ENCODE peak calls at places on chromosomes 16 and 17, in seven cellular contexts. T is left ventricle myocardium inferior; Z is glomerular endothelial cell; K is activated T-helper 1 cell treated with anti-CD3 and anti-CD28 coated beads, Interleukin-2, amount 50 U/mL, for 16 hours; X is AML-193; U is ELF-1; H is neural progenitor cell. J is an unnamed sample.

GRCh38 chr17:78131172-78132085 is 858 bp downstream of the TMC8 start:
- DNase-seq in T (no peak), Z (no peak), H (peak), K (no peak), U (no peak), X (peak), J (peak)

GRCh38 chr17:39224778-39225307 is 902 bp downstream of the STAC2 start:
- DNase-seq in X (no peak), K (no peak), Z (no peak), H (peak), U (no peak), T (no peak), J (no peak)

GRCh38 chr17:42878123-42878880 is 22.3 kb upstream of the G6PC1 start:
- DNase-seq in U (peak), X (no peak), K (no peak), T (no peak), H (peak), Z (no peak), J (no peak)

GRCh38 chr17:14091367-14091766 is 22.1 kb downstream of the COX10 start:
- DNase-seq in Z (no peak), U (no peak), T (no peak), X (no peak), H (no peak), K (no peak), J (no peak)

GRCh38 chr16:81431554-81432353 is 12.9 kb upstream of the CMIP start:
- DNase-seq in X (no peak), U (peak), T (no peak), H (peak), K (no peak), Z (no peak), J (no peak)

GRCh38 chr17:70365098-70365583 is 195.8 kb downstream of the KCNJ2 start:
- DNase-seq in U (no peak), H (no peak), X (peak), K (no peak), Z (no peak), T (no peak), J (no peak)

GRCh38 chr16:89915303-89916232 is 3.1 kb upstream of the MC1R start:
- DNase-seq in Z (no peak), K (no peak), U (no peak), H (no peak), T (no peak), X (no peak), J (no peak)

GRCh38 chr16:60655514-60656153 is 1380.6 kb downstream of the CDH8 start:
- DNase-seq in Z (no peak), T (no peak), U (no peak), H (no peak), X (no peak), K (no peak), J (no peak)

GRCh38 chr17:74130276-74130675 is 73.2 kb upstream of the RPL38 start:
- DNase-seq in T (no peak), K (no peak), Z (no peak), H (no peak), X (no peak), U (no peak), J (no peak)

GRCh38 chr17:40547785-40548478 is 17.3 kb downstream of the CCR7 start:
- DNase-seq in T (no peak), K (no peak), X (no peak), U (no peak), H (no peak), Z (no peak), J (no peak)

GRCh38 chr17:15291674-15292361 is 26.7 kb upstream of the PMP22 start:
- DNase-seq in X (no peak), U (peak), T (peak), H (no peak), K (no peak), Z (no peak), J (no peak)

GRCh38 chr16:85222151-85222863 is 110.0 kb upstream of the CIBAR2 start:
- DNase-seq in U (peak), K (no peak), X (no peak), Z (no peak), T (no peak), H (peak), J (no peak)

GRCh38 chr16:3578610-3579551 is 1.7 kb upstream of the NLRC3 start:
- DNase-seq in T (no peak), Z (no peak), H (no peak), X (no peak), K (peak), U (no peak), J (no peak)

GRCh38 chr16:85418978-85419491 is 194.1 kb upstream of the GSE1 start:
- DNase-seq in T (peak), H (peak), U (no peak), X (no peak), Z (no peak), K (no peak), J (peak)

GRCh38 chr16:48561960-48562393 is 48.0 kb downstream of the N4BP1 start:
- DNase-seq in X (no peak), K (no peak), T (no peak), H (no peak), U (no peak), Z (no peak), J (no peak)

GRCh38 chr16:16861546-16861945 is 482.6 kb downstream of the NPIPA7 start:
- DNase-seq in T (no peak), K (peak), U (peak), X (no peak), Z (no peak), H (peak), J (no peak)

GRCh38 chr17:37177234-37177633 is 198.6 kb upstream of the C17orf78 start:
- DNase-seq in U (no peak), H (no peak), Z (no peak), T (no peak), X (no peak), K (no peak), J (no peak)

GRCh38 chr17:36204724-36205500 is 6.0 kb upstream of the CCL4L2 start:
- DNase-seq in U (no peak), T (no peak), K (no peak), Z (no peak), H (no peak), X (no peak), J (no peak)

GRCh38 chr17:56833812-56834379 is at the start of the genes C17orf67 and DGKE:
- DNase-seq in H (peak), U (peak), K (peak), T (peak), Z (no peak), X (peak), J (peak)

GRCh38 chr17:50425682-50426471 is at the start of gene ACSF2:
- DNase-seq in U (peak), X (peak), Z (no peak), T (peak), K (peak), H (peak), J (peak)

GRCh38 chr16:56425439-56425832 is at the start of gene AMFR:
- DNase-seq in X (peak), Z (no peak), H (peak), U (peak), T (peak), K (peak), J (peak)

GRCh38 chr16:47888142-47888541 is 267.7 kb downstream of the ABCC12 start:
- DNase-seq in K (no peak), H (peak), X (no peak), U (peak), Z (no peak), T (no peak), J (no peak)

GRCh38 chr16:72876221-72876620 is 171.7 kb downstream of the ZFHX3 start:
- DNase-seq in K (no peak), X (peak), H (no peak), U (no peak), Z (peak), T (peak), J (peak)